ENCODE peak calls at places on chromosomes 7 and 10, in six cellular contexts. One of them, this sample, is unnamed.

GRCh38 chr7:17560516-17560915 is 262.1 kb downstream of the AHR start:
- DNase-seq in A549: peak
- DNase-seq in GM12878: no peak
- DNase-seq in HEK293T: no peak
- DNase-seq in IMR-90: peak
- DNase-seq in HepG2: no peak
- DNase-seq in this sample: no peak

GRCh38 chr7:152859781-152860191 is 100.2 kb downstream of the ACTR3B start:
- DNase-seq in GM12878: no peak
- DNase-seq in IMR-90: no peak
- DNase-seq in HEK293T: peak
- DNase-seq in A549: peak
- DNase-seq in HepG2: peak
- DNase-seq in this sample: peak

GRCh38 chr10:125726914-125727313 is 7.4 kb downstream of the EDRF1 start:
- DNase-seq in HepG2: no peak
- DNase-seq in GM12878: no peak
- DNase-seq in IMR-90: no peak
- DNase-seq in HEK293T: no peak
- DNase-seq in A549: no peak
- DNase-seq in this sample: no peak

GRCh38 chr10:80203835-80204148 is 1.5 kb downstream of the ANXA11 start:
- DNase-seq in IMR-90: no peak
- DNase-seq in GM12878: no peak
- DNase-seq in HEK293T: no peak
- DNase-seq in HepG2: no peak
- DNase-seq in A549: no peak
- DNase-seq in this sample: no peak

GRCh38 chr10:15313034-15313433 is 58.1 kb downstream of the FAM171A1 start:
- DNase-seq in HEK293T: no peak
- DNase-seq in HepG2: no peak
- DNase-seq in GM12878: no peak
- DNase-seq in A549: no peak
- DNase-seq in IMR-90: no peak
- DNase-seq in this sample: no peak

GRCh38 chr10:124301736-124302135 is 117.0 kb downstream of the OAT start:
- DNase-seq in HEK293T: no peak
- DNase-seq in IMR-90: no peak
- DNase-seq in GM12878: no peak
- DNase-seq in A549: no peak
- DNase-seq in HepG2: no peak
- DNase-seq in this sample: no peak

GRCh38 chr7:139936760-139937310 is 107.8 kb downstream of the TBXAS1 start:
- DNase-seq in GM12878: no peak
- DNase-seq in IMR-90: peak
- DNase-seq in A549: no peak
- DNase-seq in HepG2: peak
- DNase-seq in HEK293T: no peak
- DNase-seq in this sample: peak

GRCh38 chr7:49860293-49860692 is 86.9 kb downstream of the VWC2 start:
- DNase-seq in HepG2: no peak
- DNase-seq in IMR-90: no peak
- DNase-seq in HEK293T: no peak
- DNase-seq in A549: no peak
- DNase-seq in GM12878: no peak
- DNase-seq in this sample: no peak

GRCh38 chr10:34933676-34934075 is 118.6 kb upstream of the PARD3 start:
- DNase-seq in GM12878: no peak
- DNase-seq in HEK293T: no peak
- DNase-seq in IMR-90: no peak
- DNase-seq in HepG2: no peak
- DNase-seq in A549: no peak
- DNase-seq in this sample: no peak

GRCh38 chr7:94300176-94300835 is 94.4 kb upstream of the COL1A2 start:
- DNase-seq in HEK293T: no peak
- DNase-seq in IMR-90: no peak
- DNase-seq in HepG2: no peak
- DNase-seq in GM12878: no peak
- DNase-seq in A549: peak
- DNase-seq in this sample: peak

GRCh38 chr10:102247724-102248123 is 2.4 kb downstream of the GBF1 start:
- DNase-seq in HEK293T: no peak
- DNase-seq in GM12878: no peak
- DNase-seq in A549: no peak
- DNase-seq in IMR-90: no peak
- DNase-seq in HepG2: no peak
- DNase-seq in this sample: no peak
- TF ChIP-seq BHLHE40 in HEK293T: no peak
- TF ChIP-seq BHLHE40 in GM12878: no peak
- TF ChIP-seq BHLHE40 in A549: no peak
- TF ChIP-seq BHLHE40 in IMR-90: no peak
- TF ChIP-seq BHLHE40 in HepG2: no peak
- TF ChIP-seq BHLHE40 in this sample: no peak

DNA sequence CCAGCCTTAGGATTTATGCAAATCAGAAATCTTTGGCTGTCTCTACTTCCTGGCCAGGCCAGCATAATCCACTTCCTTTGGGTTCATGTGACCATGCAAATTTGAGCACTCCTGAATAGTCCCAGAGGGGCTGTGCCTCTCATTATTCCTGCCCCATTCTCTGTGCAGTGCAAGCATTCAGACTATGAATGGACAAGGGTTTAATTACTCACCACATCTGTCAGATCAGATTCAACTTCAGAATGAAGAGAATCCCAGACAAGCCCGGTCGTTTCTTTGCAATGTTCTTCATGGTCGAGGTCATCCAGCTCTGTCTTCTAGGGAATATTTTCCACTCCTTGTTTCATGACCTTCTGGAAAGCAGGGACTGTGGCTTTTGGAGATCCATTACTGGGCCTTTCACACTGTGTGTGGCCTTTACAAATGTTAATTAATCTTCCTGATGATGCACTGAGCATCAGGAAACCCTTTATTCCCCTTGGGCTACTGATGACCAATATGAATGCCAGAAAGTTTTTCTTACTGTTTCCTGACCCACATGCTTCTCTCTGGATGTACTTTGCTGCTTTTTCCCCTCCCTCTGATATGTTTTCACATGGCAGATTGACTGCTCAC is 217.7 kb upstream of the TCF7L2 start:
- DNase-seq in A549: no peak
- DNase-seq in HEK293T: no peak
- DNase-seq in IMR-90: no peak
- DNase-seq in HepG2: no peak
- DNase-seq in GM12878: no peak
- DNase-seq in this sample: no peak
- TF ChIP-seq BHLHE40 in A549: no peak
- TF ChIP-seq BHLHE40 in HEK293T: no peak
- TF ChIP-seq BHLHE40 in IMR-90: no peak
- TF ChIP-seq BHLHE40 in HepG2: no peak
- TF ChIP-seq BHLHE40 in GM12878: no peak
- TF ChIP-seq BHLHE40 in this sample: no peak

GRCh38 chr7:138077809-138078208 is 1.6 kb downstream of the AKR1D1 start:
- DNase-seq in A549: no peak
- DNase-seq in HEK293T: no peak
- DNase-seq in HepG2: no peak
- DNase-seq in IMR-90: no peak
- DNase-seq in GM12878: no peak
- DNase-seq in this sample: no peak
- TF ChIP-seq BHLHE40 in A549: no peak
- TF ChIP-seq BHLHE40 in HEK293T: no peak
- TF ChIP-seq BHLHE40 in HepG2: no peak
- TF ChIP-seq BHLHE40 in IMR-90: no peak
- TF ChIP-seq BHLHE40 in GM12878: no peak
- TF ChIP-seq BHLHE40 in this sample: no peak

DNA sequence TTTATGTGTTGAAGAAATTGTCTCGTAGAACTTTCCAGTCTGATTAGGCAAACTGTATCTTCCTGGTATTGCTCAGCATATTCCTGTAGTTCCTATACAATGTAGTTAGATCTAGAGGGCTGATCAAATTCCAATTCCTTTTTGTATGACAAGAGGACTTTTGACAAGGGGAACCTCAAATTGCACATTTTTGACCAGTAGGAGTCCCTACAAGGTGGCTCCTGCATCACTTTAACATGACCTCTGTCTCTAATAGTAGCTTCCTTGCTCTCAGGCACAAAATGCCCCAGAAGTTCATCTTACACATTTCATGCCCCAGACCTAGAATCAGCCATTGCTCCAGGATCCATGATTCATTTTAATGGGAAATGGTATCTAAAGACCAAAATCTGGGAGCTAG is 18.7 kb downstream of the HERPUD2 start:
- DNase-seq in HepG2: no peak
- DNase-seq in IMR-90: no peak
- DNase-seq in HEK293T: no peak
- DNase-seq in GM12878: no peak
- DNase-seq in A549: no peak
- DNase-seq in this sample: no peak
- TF ChIP-seq BHLHE40 in HepG2: no peak
- TF ChIP-seq BHLHE40 in IMR-90: no peak
- TF ChIP-seq BHLHE40 in HEK293T: no peak
- TF ChIP-seq BHLHE40 in GM12878: no peak
- TF ChIP-seq BHLHE40 in A549: no peak
- TF ChIP-seq BHLHE40 in this sample: no peak

DNA sequence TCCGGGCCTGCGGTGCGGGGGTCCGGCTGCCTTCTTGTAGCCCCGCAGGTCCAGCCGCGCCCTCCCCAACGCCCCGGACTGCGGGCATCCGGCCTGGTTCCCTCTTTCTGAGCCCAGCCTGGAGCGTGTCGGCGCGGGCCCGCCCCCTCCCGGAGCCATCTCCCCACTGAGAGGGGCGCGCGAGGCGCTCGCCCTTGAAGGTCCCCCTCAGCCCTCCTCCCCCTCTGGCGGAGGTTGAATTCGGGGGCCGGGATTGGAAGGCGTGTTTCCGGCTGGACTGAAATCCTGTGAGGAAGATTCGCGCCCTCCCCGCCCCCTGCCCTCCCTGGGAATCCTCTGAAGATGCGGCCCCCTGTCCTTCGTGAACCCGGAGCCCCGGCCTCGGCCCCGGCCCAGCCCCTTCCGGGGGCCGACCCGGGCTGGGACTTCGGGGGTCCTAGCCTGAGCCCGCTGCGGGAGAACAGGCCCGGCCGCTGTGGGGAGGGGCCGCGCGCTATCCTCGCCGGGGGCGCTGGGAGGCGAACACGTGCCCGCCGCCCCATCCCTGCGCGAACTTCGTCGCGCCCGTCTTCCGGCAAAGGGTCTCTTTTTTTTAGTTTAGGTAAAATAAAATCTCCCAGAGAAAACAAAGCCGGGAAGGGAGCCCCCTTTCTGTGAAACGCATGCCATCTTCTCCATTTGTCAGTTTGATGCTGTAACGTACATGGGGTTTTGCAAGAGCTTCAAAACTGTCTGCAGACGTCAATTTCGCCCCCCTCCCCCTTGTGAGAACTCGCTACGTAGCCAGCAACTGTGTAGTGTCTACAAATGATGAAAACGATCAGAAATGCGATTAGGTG is 636 bp downstream of the PDCD4 start:
- DNase-seq in GM12878: no peak
- DNase-seq in HEK293T: peak
- DNase-seq in IMR-90: peak
- DNase-seq in HepG2: peak
- DNase-seq in A549: peak
- DNase-seq in this sample: peak
- TF ChIP-seq BHLHE40 in GM12878: peak
- TF ChIP-seq BHLHE40 in HEK293T: no peak
- TF ChIP-seq BHLHE40 in IMR-90: peak
- TF ChIP-seq BHLHE40 in HepG2: no peak
- TF ChIP-seq BHLHE40 in A549: no peak
- TF ChIP-seq BHLHE40 in this sample: no peak

DNA sequence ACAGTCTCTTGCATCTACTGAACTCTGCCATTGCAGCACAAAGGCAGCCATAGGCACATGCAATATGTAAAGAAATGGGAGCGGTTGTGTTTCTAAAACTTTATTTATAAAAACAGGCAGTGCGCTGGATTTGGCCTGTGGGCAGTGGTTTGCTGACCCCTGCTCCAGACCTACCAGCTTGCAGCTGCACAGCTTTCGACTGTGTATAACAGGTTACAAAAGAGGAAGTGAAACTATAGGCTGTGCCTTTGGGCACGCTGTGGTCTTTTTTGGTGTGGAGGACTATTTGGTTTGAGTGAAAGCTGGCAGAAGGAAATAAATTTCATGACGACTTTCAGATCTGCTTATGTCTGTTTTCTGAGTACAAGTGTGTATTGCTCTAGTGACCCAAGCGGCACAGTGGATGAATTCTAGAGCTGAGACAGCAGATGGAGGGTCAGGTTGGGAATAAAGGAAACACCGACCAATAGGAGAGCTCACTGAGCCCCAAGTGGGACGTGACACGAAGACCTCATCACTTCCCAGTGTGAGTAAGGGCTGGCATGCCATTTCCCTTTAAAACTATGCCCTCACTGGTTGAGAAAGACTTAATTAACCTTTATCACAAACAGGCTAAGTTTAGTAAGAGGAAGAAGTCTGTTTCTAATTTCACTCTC is 152.7 kb downstream of the ANK3 start:
- DNase-seq in HepG2: no peak
- DNase-seq in A549: no peak
- DNase-seq in HEK293T: no peak
- DNase-seq in GM12878: peak
- DNase-seq in IMR-90: no peak
- DNase-seq in this sample: no peak
- TF ChIP-seq BHLHE40 in HepG2: no peak
- TF ChIP-seq BHLHE40 in A549: no peak
- TF ChIP-seq BHLHE40 in HEK293T: no peak
- TF ChIP-seq BHLHE40 in GM12878: peak
- TF ChIP-seq BHLHE40 in IMR-90: no peak
- TF ChIP-seq BHLHE40 in this sample: no peak

GRCh38 chr7:22851140-22851539 is 28.5 kb upstream of the TOMM7 start:
- DNase-seq in A549: no peak
- DNase-seq in HEK293T: no peak
- DNase-seq in GM12878: no peak
- DNase-seq in HepG2: no peak
- DNase-seq in IMR-90: no peak
- DNase-seq in this sample: no peak

GRCh38 chr7:22853138-22853537 is 30.5 kb upstream of the TOMM7 start:
- DNase-seq in A549: no peak
- DNase-seq in IMR-90: no peak
- DNase-seq in GM12878: no peak
- DNase-seq in HepG2: no peak
- DNase-seq in HEK293T: no peak
- DNase-seq in this sample: no peak

GRCh38 chr7:22854158-22855048 is 31.8 kb upstream of the TOMM7 start:
- DNase-seq in HepG2: peak
- DNase-seq in HEK293T: peak
- DNase-seq in A549: peak
- DNase-seq in GM12878: peak
- DNase-seq in IMR-90: peak
- DNase-seq in this sample: peak

GRCh38 chr7:22855049-22855392 is 32.4 kb upstream of the TOMM7 start:
- DNase-seq in A549: no peak
- DNase-seq in GM12878: no peak
- DNase-seq in HepG2: no peak
- DNase-seq in IMR-90: no peak
- DNase-seq in HEK293T: no peak
- DNase-seq in this sample: no peak

DNA sequence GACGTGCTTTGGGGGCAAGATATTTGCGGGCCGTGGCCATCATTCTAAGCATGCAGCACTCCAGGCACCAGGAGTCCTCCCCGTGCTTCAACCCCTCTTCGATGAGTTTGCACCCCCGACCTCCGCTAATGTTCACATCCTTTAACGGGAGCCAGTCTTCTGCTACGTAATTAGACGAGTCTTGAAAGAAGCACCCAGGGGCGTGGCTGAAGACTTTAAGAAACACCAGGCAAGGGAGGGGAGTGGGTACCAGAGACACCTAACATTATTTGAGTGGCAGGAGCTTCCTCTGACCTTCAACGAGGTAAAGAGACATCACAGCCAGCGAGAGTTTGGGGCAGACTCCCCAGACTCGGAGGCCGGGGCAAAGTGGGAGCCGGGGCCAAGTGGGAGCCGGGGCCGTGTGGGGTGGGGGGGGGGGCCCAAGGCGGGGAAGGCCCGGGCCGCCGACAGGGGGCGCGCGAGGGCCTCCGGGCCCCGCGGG is 31.1 kb upstream of the TOMM7 start:
- DNase-seq in HepG2: no peak
- DNase-seq in IMR-90: no peak
- DNase-seq in GM12878: no peak
- DNase-seq in A549: peak
- DNase-seq in HEK293T: no peak
- DNase-seq in this sample: no peak
- TF ChIP-seq BHLHE40 in HepG2: no peak
- TF ChIP-seq BHLHE40 in IMR-90: no peak
- TF ChIP-seq BHLHE40 in GM12878: no peak
- TF ChIP-seq BHLHE40 in A549: no peak
- TF ChIP-seq BHLHE40 in HEK293T: no peak
- TF ChIP-seq BHLHE40 in this sample: no peak

This sample was measured in K562.